ENCODE peak calls at places on chromosomes 11 and 22, in six cellular contexts. P is lower leg skin, Y is heart left ventricle, D is bronchial epithelial cell, H is H1, S is astrocyte. U is an unnamed sample.

GRCh38 chr11:45155058-45155551 is 8.7 kb downstream of the PRDM11 start:
- DNase-seq in D (no peak), H (no peak), Y (peak), S (no peak), P (no peak), U (no peak)

GRCh38 chr22:36166518-36167220 is 6.1 kb upstream of the APOL3 start:
- DNase-seq in P (no peak), D (no peak), S (no peak), H (no peak), Y (no peak), U (no peak)

GRCh38 chr11:18650859-18651557 is 16.9 kb upstream of the SPTY2D1 start:
- DNase-seq in S (no peak), Y (peak), P (peak), H (peak), D (peak), U (peak)

GRCh38 chr11:128473631-128474030 is 113.7 kb downstream of the ETS1 start:
- DNase-seq in D (no peak), Y (no peak), S (no peak), H (no peak), P (no peak), U (no peak)

GRCh38 chr11:9774591-9775392 is 110.9 kb downstream of the SWAP70 start:
- DNase-seq in Y (no peak), P (no peak), S (peak), H (no peak), D (peak), U (peak)

GRCh38 chr11:14095882-14096281 is 133.4 kb downstream of the SPON1 start:
- DNase-seq in S (no peak), P (no peak), Y (no peak), D (no peak), H (no peak), U (no peak)

GRCh38 chr11:64581057-64581523 is 9.9 kb upstream of the SLC22A12 start:
- DNase-seq in P (no peak), D (no peak), Y (no peak), S (no peak), H (no peak), U (no peak)

GRCh38 chr11:122626266-122626665 is 29.3 kb upstream of the UBASH3B start:
- DNase-seq in H (no peak), Y (no peak), S (no peak), P (no peak), D (no peak), U (no peak)

GRCh38 chr11:34426766-34427170 is 12.0 kb upstream of the CAT start:
- DNase-seq in S (peak), P (no peak), Y (no peak), H (no peak), D (no peak), U (peak)

GRCh38 chr11:1151366-1152315 is 6.1 kb upstream of the MUC5AC start:
- DNase-seq in P (no peak), D (no peak), S (no peak), Y (no peak), H (no peak), U (no peak)

GRCh38 chr11:5345831-5346230 is 2.5 kb upstream of the OR51B5 start:
- DNase-seq in S (peak), H (no peak), Y (no peak), D (no peak), P (no peak), U (peak)

GRCh38 chr11:2567026-2567671 is 122.3 kb downstream of the KCNQ1 start:
- DNase-seq in P (no peak), H (no peak), S (no peak), Y (no peak), D (no peak), U (no peak)
- TF ChIP-seq CTCF in P (no peak), H (no peak), S (no peak), Y (no peak), D (no peak), U (no peak)

DNA sequence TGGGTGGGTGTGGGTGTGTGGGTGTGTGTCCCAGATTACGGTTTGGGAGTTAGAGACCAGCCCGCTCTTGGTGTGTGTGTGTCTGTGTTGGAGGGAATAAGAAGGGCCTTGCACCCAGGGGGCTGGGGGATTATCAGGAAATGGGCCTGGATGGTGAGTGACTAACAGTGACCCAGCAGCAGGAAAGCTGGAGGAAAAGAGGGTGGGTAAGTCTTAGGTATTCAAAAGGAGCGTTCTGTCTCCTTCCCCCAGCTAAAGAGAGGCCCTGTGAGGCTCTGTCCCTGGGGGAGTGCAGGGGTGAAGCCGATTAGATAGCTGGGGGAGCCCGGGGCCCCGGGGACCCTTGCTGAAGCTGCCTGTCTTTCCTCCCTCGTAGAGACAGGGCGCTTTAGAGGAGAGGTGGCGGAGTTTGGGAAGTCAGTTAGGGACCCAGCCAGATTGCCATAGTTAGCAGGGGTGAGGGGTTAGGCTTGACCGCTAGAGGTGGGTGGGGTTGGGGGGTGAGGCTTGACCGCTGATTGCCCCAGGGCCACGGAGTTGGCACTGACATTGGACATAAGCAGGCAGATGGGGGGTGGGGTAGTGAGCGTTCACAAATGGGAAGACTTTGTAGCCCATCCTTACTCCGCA is 1.5 kb downstream of the OAF start:
- DNase-seq in Y (no peak), S (no peak), D (peak), H (no peak), P (no peak), U (no peak)
- H3K4me3 ChIP-seq in Y (peak), S (peak), D (peak), H (no peak), P (no peak), U (peak)

GRCh38 chr11:33257160-33257896 is at the start of gene HIPK3:
- DNase-seq in S (peak), H (peak), D (peak), Y (peak), P (peak), U (peak)
- TF ChIP-seq CTCF in S (no peak), H (peak), D (peak), Y (peak), P (no peak), U (no peak)

DNA sequence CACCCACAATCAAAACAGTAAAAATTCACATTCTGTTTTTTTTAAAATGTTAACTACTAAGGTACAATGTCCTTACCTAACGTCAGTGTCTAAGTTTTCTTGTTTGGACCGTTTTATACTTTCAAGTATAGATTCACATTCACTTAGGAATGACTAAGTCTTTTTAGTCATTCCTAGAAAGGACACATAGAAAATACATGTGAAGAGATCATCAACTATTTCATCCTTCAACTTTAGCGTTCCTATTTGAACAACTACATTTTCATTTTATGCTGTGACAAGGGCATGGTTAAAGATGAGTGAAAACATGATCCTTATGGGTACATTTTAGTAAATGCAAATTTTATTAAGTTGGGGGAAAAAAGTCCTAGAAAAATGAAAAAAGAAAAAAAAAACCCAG is 62.8 kb downstream of the DDX10 start:
- DNase-seq in S (no peak), H (no peak), P (no peak), Y (no peak), D (no peak), U (no peak)
- H3K4me3 ChIP-seq in S (no peak), H (no peak), P (no peak), Y (no peak), D (no peak), U (no peak)

GRCh38 chr11:101944896-101945295 is 28.6 kb upstream of the ANGPTL5 start:
- DNase-seq in Y (no peak), P (no peak), D (no peak), H (no peak), S (no peak), U (no peak)
- TF ChIP-seq CTCF in Y (no peak), P (no peak), D (no peak), H (no peak), S (no peak), U (no peak)

GRCh38 chr11:104159356-104159755 is 4.6 kb downstream of the PDGFD start:
- DNase-seq in S (peak), D (peak), H (no peak), P (no peak), Y (no peak), U (no peak)

GRCh38 chr11:104164028-104164520 is at the start of gene PDGFD:
- DNase-seq in D (peak), S (peak), P (peak), H (peak), Y (peak), U (peak)

GRCh38 chr11:104163100-104164027 is 583 bp downstream of the PDGFD start:
- DNase-seq in Y (peak), S (peak), P (no peak), H (peak), D (peak), U (peak)

GRCh38 chr11:104165014-104165413 is 1.1 kb upstream of the PDGFD start:
- DNase-seq in P (no peak), Y (no peak), S (no peak), D (no peak), H (no peak), U (no peak)

GRCh38 chr11:104161751-104162450 is 2.0 kb downstream of the PDGFD start:
- DNase-seq in P (no peak), H (no peak), S (no peak), D (no peak), Y (no peak), U (peak)
- H3K4me3 ChIP-seq in P (no peak), H (no peak), S (no peak), D (no peak), Y (peak), U (peak)

DNA sequence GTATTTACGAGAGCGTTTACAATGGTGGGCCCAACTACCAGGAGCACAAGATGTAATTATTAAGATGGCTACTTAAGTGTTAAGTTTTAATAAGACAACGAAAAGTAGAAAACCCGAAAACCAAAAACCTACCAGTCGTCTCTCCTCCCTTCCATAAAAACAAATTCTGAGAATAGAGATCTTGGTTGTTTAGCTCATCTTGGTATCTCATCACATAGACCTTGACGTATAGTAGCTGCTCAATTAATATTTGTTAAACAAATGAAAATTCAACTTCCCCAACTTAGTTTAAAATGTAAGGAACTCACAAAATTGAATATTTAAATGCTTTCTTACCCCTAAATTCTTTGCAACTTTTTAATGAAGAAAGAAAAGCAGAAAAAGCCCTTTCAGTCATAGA is 669 bp downstream of the KDM4D start:
- DNase-seq in H (no peak), Y (no peak), S (no peak), P (no peak), D (no peak), U (peak)
- TF ChIP-seq CTCF in H (no peak), Y (no peak), S (no peak), P (no peak), D (no peak), U (no peak)

U was measured in fibroblast of the aortic adventitia.